ENCODE peak calls at places on chromosomes 5 and 9, in five cellular contexts. L is BJ, W is GM13976, Z is cardiac fibroblast, O is GM19239. J is an unnamed sample.
A peak's percentile ranks its signal among the peaks of the same experiment; 100 is the strongest.

GRCh38 chr9:89179535-89179919 is 909 bp upstream of the SHC3 start:
- DNase-seq in L (no peak), W (no peak), Z (peak; percentile 65), O (no peak), J (peak; percentile 58)

GRCh38 chr5:16152601-16153568 is 26.7 kb downstream of the MARCHF11 start:
- DNase-seq in L (no peak), W (no peak), Z (no peak), O (no peak), J (no peak)

GRCh38 chr9:77606526-77606925 is 41.6 kb downstream of the GNA14 start:
- DNase-seq in L (no peak), W (no peak), Z (no peak), O (no peak), J (no peak)

GRCh38 chr5:36728697-36729543 is 122.5 kb downstream of the SLC1A3 start:
- DNase-seq in L (no peak), W (peak; percentile 72), Z (peak; percentile 84), O (peak; percentile 36), J (peak; percentile 73)

GRCh38 chr9:96199006-96199405 is 103.0 kb downstream of the HSD17B3 start:
- DNase-seq in L (no peak), W (no peak), Z (no peak), O (no peak), J (no peak)

GRCh38 chr9:125529589-125530515 is 177.2 kb downstream of the MAPKAP1 start:
- DNase-seq in L (no peak), W (peak; percentile 41), Z (no peak), O (no peak), J (no peak)

GRCh38 chr5:126046275-126046674 is 376.9 kb upstream of the GRAMD2B start:
- DNase-seq in L (no peak), W (no peak), Z (no peak), O (no peak), J (no peak)

GRCh38 chr9:90287567-90288274 is 354.9 kb downstream of the DIRAS2 start:
- DNase-seq in L (no peak), W (peak; percentile 66), Z (no peak), O (peak; percentile 16), J (no peak)

GRCh38 chr5:42772265-42772993 is 15.8 kb downstream of the CCDC152 start:
- DNase-seq in L (no peak), W (no peak), Z (peak; percentile 60), O (no peak), J (no peak)

GRCh38 chr5:84715087-84715486 is 330.4 kb upstream of the EDIL3 start:
- DNase-seq in L (no peak), W (no peak), Z (peak; percentile 43), O (no peak), J (no peak)

GRCh38 chr5:155729684-155730059 is 597.3 kb upstream of the SGCD start:
- DNase-seq in L (no peak), W (no peak), Z (no peak), O (no peak), J (no peak)

GRCh38 chr5:181204561-181205401 is at the start of gene TRIM7:
- DNase-seq in L (no peak), W (peak; percentile 65), Z (peak; percentile 41), O (no peak), J (peak; percentile 25)

GRCh38 chr9:106801816-106802215 is 61.1 kb upstream of the ZNF462 start:
- DNase-seq in L (no peak), W (no peak), Z (no peak), O (no peak), J (no peak)

GRCh38 chr9:82991684-82992083 is 71.3 kb downstream of the RASEF start:
- DNase-seq in L (no peak), W (no peak), Z (no peak), O (no peak), J (peak; percentile 6)

GRCh38 chr9:16363916-16364315 is 506.6 kb downstream of the BNC2 start:
- DNase-seq in L (no peak), W (no peak), Z (no peak), O (no peak), J (no peak)

GRCh38 chr9:129640086-129640870 is 1.7 kb downstream of the ASB6 start:
- DNase-seq in L (no peak), W (no peak), Z (no peak), O (no peak), J (peak; percentile 63)

GRCh38 chr9:137945581-137945980 is 68.0 kb downstream of the CACNA1B start:
- DNase-seq in L (no peak), W (no peak), Z (peak; percentile 17), O (no peak), J (peak; percentile 19)

GRCh38 chr5:141935538-141935937 is 11.9 kb downstream of the DELE1 start:
- DNase-seq in L (no peak), W (no peak), Z (no peak), O (no peak), J (no peak)

GRCh38 chr5:158921441-158922262 is 178.1 kb downstream of the EBF1 start:
- DNase-seq in L (no peak), W (no peak), Z (no peak), O (no peak), J (no peak)

GRCh38 chr9:70901741-70902140 is 219.7 kb downstream of the TRPM3 start:
- DNase-seq in L (no peak), W (no peak), Z (no peak), O (no peak), J (no peak)

GRCh38 chr5:135174315-135175096 is 140.5 kb upstream of the PITX1 start:
- DNase-seq in L (no peak), W (no peak), Z (peak; percentile 12), O (no peak), J (no peak)

GRCh38 chr5:63439537-63439936 is 522.7 kb downstream of the HTR1A start:
- DNase-seq in L (no peak), W (no peak), Z (no peak), O (no peak), J (no peak)

GRCh38 chr5:102946971-102947370 is 173.0 kb downstream of the GIN1 start:
- DNase-seq in L (no peak), W (no peak), Z (no peak), O (no peak), J (no peak)

GRCh38 chr5:144385597-144385996 is 214.9 kb downstream of the KCTD16 start:
- DNase-seq in L (no peak), W (no peak), Z (no peak), O (no peak), J (no peak)

GRCh38 chr5:65984098-65984885 is 57.9 kb downstream of the ERBIN start:
- DNase-seq in L (no peak), W (no peak), Z (no peak), O (no peak), J (no peak)

GRCh38 chr5:178381206-178381605 is 148.6 kb upstream of the PHYKPL start:
- DNase-seq in L (no peak), W (no peak), Z (no peak), O (no peak), J (no peak)

J was measured in astrocyte of the spinal cord.